ENCODE peak calls at places on chromosome 22, in eight cellular contexts. One of them, this sample, is unnamed.

GRCh38 chr22:19962909-19963806 is 21.5 kb upstream of the TXNRD2 start:
- DNase-seq in IMR-90: peak
- DNase-seq in astrocyte of the spinal cord: no peak
- DNase-seq in fibroblast of villous mesenchyme: peak
- DNase-seq in sigmoid colon: no peak
- DNase-seq in hepatocyte: peak
- DNase-seq in AG04450: no peak
- DNase-seq in neural progenitor cell: no peak
- DNase-seq in this sample: peak

GRCh38 chr22:45777046-45777851 is 105.6 kb downstream of the ATXN10 start:
- DNase-seq in IMR-90: peak
- DNase-seq in astrocyte of the spinal cord: peak
- DNase-seq in fibroblast of villous mesenchyme: no peak
- DNase-seq in sigmoid colon: no peak
- DNase-seq in hepatocyte: no peak
- DNase-seq in AG04450: no peak
- DNase-seq in neural progenitor cell: no peak
- DNase-seq in this sample: no peak

GRCh38 chr22:49975543-49976389 is 15.2 kb downstream of the PIM3 start:
- DNase-seq in IMR-90: no peak
- DNase-seq in astrocyte of the spinal cord: no peak
- DNase-seq in fibroblast of villous mesenchyme: no peak
- DNase-seq in sigmoid colon: peak
- DNase-seq in hepatocyte: no peak
- DNase-seq in AG04450: no peak
- DNase-seq in neural progenitor cell: peak
- DNase-seq in this sample: no peak

GRCh38 chr22:22681221-22681739 is 36.9 kb downstream of the GGTLC2 start:
- DNase-seq in IMR-90: peak
- DNase-seq in astrocyte of the spinal cord: no peak
- DNase-seq in fibroblast of villous mesenchyme: no peak
- DNase-seq in sigmoid colon: no peak
- DNase-seq in hepatocyte: peak
- DNase-seq in AG04450: no peak
- DNase-seq in neural progenitor cell: no peak
- DNase-seq in this sample: peak

GRCh38 chr22:27800250-27801131 is 1.1 kb downstream of the MN1 start:
- DNase-seq in IMR-90: no peak
- DNase-seq in astrocyte of the spinal cord: peak
- DNase-seq in fibroblast of villous mesenchyme: no peak
- DNase-seq in sigmoid colon: no peak
- DNase-seq in hepatocyte: no peak
- DNase-seq in AG04450: no peak
- DNase-seq in neural progenitor cell: peak
- DNase-seq in this sample: no peak

GRCh38 chr22:45212306-45212709 is 28.4 kb downstream of the KIAA0930 start:
- DNase-seq in IMR-90: peak
- DNase-seq in astrocyte of the spinal cord: peak
- DNase-seq in fibroblast of villous mesenchyme: peak
- DNase-seq in sigmoid colon: peak
- DNase-seq in hepatocyte: peak
- DNase-seq in AG04450: peak
- DNase-seq in neural progenitor cell: peak
- DNase-seq in this sample: peak

GRCh38 chr22:35917651-35918050 is 111.0 kb downstream of the RBFOX2 start:
- DNase-seq in IMR-90: no peak
- DNase-seq in astrocyte of the spinal cord: no peak
- DNase-seq in fibroblast of villous mesenchyme: no peak
- DNase-seq in sigmoid colon: no peak
- DNase-seq in hepatocyte: no peak
- DNase-seq in AG04450: no peak
- DNase-seq in neural progenitor cell: no peak
- DNase-seq in this sample: no peak

GRCh38 chr22:47374273-47374771 is 611.9 kb downstream of the TBC1D22A start:
- DNase-seq in IMR-90: no peak
- DNase-seq in astrocyte of the spinal cord: no peak
- DNase-seq in fibroblast of villous mesenchyme: no peak
- DNase-seq in sigmoid colon: peak
- DNase-seq in hepatocyte: no peak
- DNase-seq in AG04450: no peak
- DNase-seq in neural progenitor cell: no peak
- DNase-seq in this sample: no peak

GRCh38 chr22:31651667-31652066 is 10.3 kb downstream of the PISD start:
- DNase-seq in IMR-90: no peak
- DNase-seq in astrocyte of the spinal cord: no peak
- DNase-seq in fibroblast of villous mesenchyme: no peak
- DNase-seq in sigmoid colon: no peak
- DNase-seq in hepatocyte: no peak
- DNase-seq in AG04450: no peak
- DNase-seq in neural progenitor cell: no peak
- DNase-seq in this sample: no peak

GRCh38 chr22:30555282-30556210 is 9.0 kb upstream of the SEC14L6 start:
- DNase-seq in IMR-90: no peak
- DNase-seq in astrocyte of the spinal cord: no peak
- DNase-seq in fibroblast of villous mesenchyme: no peak
- DNase-seq in sigmoid colon: no peak
- DNase-seq in hepatocyte: no peak
- DNase-seq in AG04450: no peak
- DNase-seq in neural progenitor cell: no peak
- DNase-seq in this sample: no peak
- TF ChIP-seq CTCF in IMR-90: no peak
- TF ChIP-seq CTCF in astrocyte of the spinal cord: no peak
- TF ChIP-seq CTCF in fibroblast of villous mesenchyme: no peak
- TF ChIP-seq CTCF in sigmoid colon: no peak
- TF ChIP-seq CTCF in hepatocyte: no peak
- TF ChIP-seq CTCF in AG04450: no peak
- TF ChIP-seq CTCF in neural progenitor cell: no peak
- TF ChIP-seq CTCF in this sample: peak

GRCh38 chr22:41696714-41697113 is 2.6 kb upstream of the MEI1 start:
- DNase-seq in IMR-90: no peak
- DNase-seq in astrocyte of the spinal cord: no peak
- DNase-seq in fibroblast of villous mesenchyme: no peak
- DNase-seq in sigmoid colon: peak
- DNase-seq in hepatocyte: no peak
- DNase-seq in AG04450: no peak
- DNase-seq in neural progenitor cell: no peak
- DNase-seq in this sample: no peak

GRCh38 chr22:41695211-41695610 is 4.1 kb upstream of the MEI1 start:
- DNase-seq in IMR-90: no peak
- DNase-seq in astrocyte of the spinal cord: no peak
- DNase-seq in fibroblast of villous mesenchyme: no peak
- DNase-seq in sigmoid colon: no peak
- DNase-seq in hepatocyte: no peak
- DNase-seq in AG04450: no peak
- DNase-seq in neural progenitor cell: no peak
- DNase-seq in this sample: no peak

GRCh38 chr22:41699264-41700104 is at the start of gene MEI1:
- DNase-seq in IMR-90: peak
- DNase-seq in astrocyte of the spinal cord: peak
- DNase-seq in fibroblast of villous mesenchyme: peak
- DNase-seq in sigmoid colon: peak
- DNase-seq in hepatocyte: peak
- DNase-seq in AG04450: peak
- DNase-seq in neural progenitor cell: peak
- DNase-seq in this sample: peak

GRCh38 chr22:41700105-41700358 is 729 bp downstream of the MEI1 start:
- DNase-seq in IMR-90: no peak
- DNase-seq in astrocyte of the spinal cord: no peak
- DNase-seq in fibroblast of villous mesenchyme: no peak
- DNase-seq in sigmoid colon: no peak
- DNase-seq in hepatocyte: no peak
- DNase-seq in AG04450: no peak
- DNase-seq in neural progenitor cell: no peak
- DNase-seq in this sample: no peak

DNA sequence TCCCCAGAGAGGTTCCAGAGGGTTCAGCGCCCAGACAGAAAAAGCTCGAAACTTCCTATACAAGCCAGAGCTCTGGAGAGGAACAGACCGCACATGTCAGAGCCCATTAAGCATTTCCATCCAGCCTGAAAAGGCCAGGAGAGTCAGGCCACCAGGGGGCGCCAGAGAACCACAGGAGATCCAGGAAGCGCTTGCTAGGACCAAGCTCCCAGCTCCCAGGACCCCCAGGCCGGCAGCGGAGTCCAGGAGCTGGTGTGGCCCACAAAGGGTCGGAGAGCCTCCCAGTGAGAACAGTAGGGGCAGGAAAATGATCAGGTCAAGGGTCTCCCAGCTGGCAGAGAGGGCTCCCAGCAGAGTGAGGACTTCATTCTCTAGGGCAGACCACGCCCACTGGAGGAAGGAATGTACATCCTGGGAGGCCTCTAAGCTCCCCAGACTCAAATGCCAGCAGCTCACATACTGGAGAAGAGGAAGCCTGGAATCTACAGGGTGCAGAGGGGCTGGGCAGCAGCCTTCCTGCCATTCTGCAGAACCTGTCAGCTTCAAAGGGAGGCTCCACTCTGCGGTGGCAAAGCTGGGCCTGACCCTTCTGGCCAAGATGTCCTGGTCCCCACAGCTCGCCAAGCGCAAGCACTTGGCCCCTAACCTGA is 2.1 kb upstream of the MEI1 start:
- DNase-seq in IMR-90: peak
- DNase-seq in astrocyte of the spinal cord: peak
- DNase-seq in fibroblast of villous mesenchyme: peak
- DNase-seq in sigmoid colon: peak
- DNase-seq in hepatocyte: peak
- DNase-seq in AG04450: peak
- DNase-seq in neural progenitor cell: peak
- DNase-seq in this sample: peak
- H3K4me3 ChIP-seq in IMR-90: no peak
- H3K4me3 ChIP-seq in astrocyte of the spinal cord: no peak
- H3K4me3 ChIP-seq in fibroblast of villous mesenchyme: peak
- H3K4me3 ChIP-seq in sigmoid colon: peak
- H3K4me3 ChIP-seq in hepatocyte: no peak
- H3K4me3 ChIP-seq in AG04450: peak
- H3K4me3 ChIP-seq in neural progenitor cell: no peak
- H3K4me3 ChIP-seq in this sample: peak

DNA sequence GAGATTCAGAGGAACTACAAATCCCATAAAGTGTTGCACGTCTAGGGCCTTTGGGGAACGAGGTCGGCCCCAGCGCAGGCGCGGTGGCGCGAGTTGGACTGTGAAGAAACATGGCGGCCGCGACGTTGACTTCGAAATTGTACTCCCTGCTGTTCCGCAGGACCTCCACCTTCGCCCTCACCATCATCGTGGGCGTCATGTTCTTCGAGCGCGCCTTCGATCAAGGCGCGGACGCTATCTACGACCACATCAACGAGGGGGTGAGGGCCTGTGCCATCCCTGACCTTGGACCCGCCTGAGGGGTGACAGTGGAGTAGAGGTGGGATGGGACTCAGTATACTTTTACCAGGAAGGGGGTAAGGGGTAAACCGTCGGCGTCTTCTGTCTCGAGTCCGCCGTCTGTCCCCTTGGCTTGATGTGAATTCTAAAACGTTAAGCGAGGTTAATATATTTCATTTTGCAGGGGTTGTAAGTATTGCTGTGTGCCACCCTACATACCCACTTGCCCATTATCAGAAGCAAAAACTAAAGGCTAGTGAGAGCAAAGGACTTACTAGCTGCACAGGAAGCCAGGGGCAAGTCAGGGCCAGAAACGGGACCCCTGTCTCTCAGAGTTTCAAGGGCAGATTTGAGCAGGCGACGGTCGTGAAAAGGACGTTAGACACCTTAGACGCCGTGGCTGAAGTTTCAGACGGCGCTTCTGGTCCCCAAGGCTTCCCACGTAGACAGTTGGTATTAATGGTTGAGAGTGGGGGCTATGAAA is at the start of gene UQCR10:
- DNase-seq in IMR-90: peak
- DNase-seq in astrocyte of the spinal cord: peak
- DNase-seq in fibroblast of villous mesenchyme: peak
- DNase-seq in sigmoid colon: peak
- DNase-seq in hepatocyte: peak
- DNase-seq in AG04450: peak
- DNase-seq in neural progenitor cell: peak
- DNase-seq in this sample: peak
- TF ChIP-seq CTCF in IMR-90: no peak
- TF ChIP-seq CTCF in astrocyte of the spinal cord: no peak
- TF ChIP-seq CTCF in fibroblast of villous mesenchyme: no peak
- TF ChIP-seq CTCF in sigmoid colon: no peak
- TF ChIP-seq CTCF in hepatocyte: no peak
- TF ChIP-seq CTCF in AG04450: no peak
- TF ChIP-seq CTCF in neural progenitor cell: no peak
- TF ChIP-seq CTCF in this sample: no peak

DNA sequence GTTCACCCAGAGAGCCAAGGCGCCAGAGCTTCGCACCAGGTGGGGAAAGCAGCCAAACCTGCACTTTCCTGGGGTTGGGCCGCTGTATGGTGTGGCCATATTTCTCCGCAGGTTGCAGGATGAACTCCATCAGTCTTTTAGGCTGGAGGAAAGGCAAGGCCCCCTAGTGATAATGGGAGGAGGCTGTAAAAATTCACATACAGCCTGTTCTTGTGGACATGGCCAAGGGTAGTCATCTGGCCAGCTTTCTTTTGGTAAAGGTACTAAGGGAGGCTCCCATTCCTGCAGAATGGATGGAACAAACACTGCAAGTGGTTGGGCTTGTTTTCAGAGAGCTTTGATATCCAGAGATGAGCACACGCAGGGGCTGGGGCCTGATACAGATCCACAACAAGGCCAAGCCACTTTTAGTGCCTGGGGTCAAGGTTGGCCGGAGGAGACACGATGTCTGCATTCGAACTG is 29.6 kb downstream of the C22orf31 start:
- DNase-seq in IMR-90: no peak
- DNase-seq in astrocyte of the spinal cord: no peak
- DNase-seq in fibroblast of villous mesenchyme: no peak
- DNase-seq in sigmoid colon: no peak
- DNase-seq in hepatocyte: no peak
- DNase-seq in AG04450: no peak
- DNase-seq in neural progenitor cell: no peak
- DNase-seq in this sample: no peak
- H3K4me3 ChIP-seq in IMR-90: no peak
- H3K4me3 ChIP-seq in astrocyte of the spinal cord: peak
- H3K4me3 ChIP-seq in fibroblast of villous mesenchyme: peak
- H3K4me3 ChIP-seq in sigmoid colon: no peak
- H3K4me3 ChIP-seq in hepatocyte: no peak
- H3K4me3 ChIP-seq in AG04450: no peak
- H3K4me3 ChIP-seq in neural progenitor cell: no peak
- H3K4me3 ChIP-seq in this sample: peak